ENCODE peak calls at places on chromosome 2, in eight cellular contexts. Q is sciatic nerve; L is stimulated activated CD4-positive, alpha-beta T cell treated with anti-CD3 and anti-CD28 coated beads, Interleukin-2, amount 100 ng/mL, for 48 hours; M is hepatic stellate cell; H is NCI-H460; J is H54; I is cardiac septum; O is GM03348. F is an unnamed sample.

GRCh38 chr2:144937899-144938298 is 418.0 kb upstream of the ZEB2 start:
- DNase-seq in Q (no peak), L (no peak), M (no peak), H (peak; percentile 55), J (no peak), I (no peak), O (peak; percentile 15), F (peak; percentile 9)

GRCh38 chr2:231611273-231612198 is 18.9 kb downstream of the TEX44 start:
- DNase-seq in Q (no peak), L (peak; percentile 53), M (peak; percentile 91), H (peak; percentile 60), J (peak; percentile 98), I (no peak), O (peak; percentile 68), F (peak; percentile 87)

GRCh38 chr2:122692400-122693083 is 937.1 kb downstream of the TSN start:
- DNase-seq in Q (no peak), L (no peak), M (no peak), H (no peak), J (no peak), I (no peak), O (no peak), F (no peak)

GRCh38 chr2:232839680-232840079 is 30.4 kb upstream of the SNORC start:
- DNase-seq in Q (peak; percentile 67), L (no peak), M (no peak), H (no peak), J (no peak), I (peak; percentile 82), O (no peak), F (no peak)

GRCh38 chr2:16559263-16559662 is 106.4 kb downstream of the CYRIA start:
- DNase-seq in Q (no peak), L (no peak), M (no peak), H (no peak), J (no peak), I (no peak), O (no peak), F (no peak)

GRCh38 chr2:17749753-17750438 is 3.7 kb downstream of the SMC6 start:
- DNase-seq in Q (no peak), L (no peak), M (no peak), H (no peak), J (no peak), I (no peak), O (no peak), F (no peak)

GRCh38 chr2:211875488-211875887 is 663.1 kb downstream of the ERBB4 start:
- DNase-seq in Q (no peak), L (no peak), M (no peak), H (no peak), J (no peak), I (no peak), O (no peak), F (no peak)

GRCh38 chr2:157874997-157875719 is 972 bp downstream of the ACVR1 start:
- DNase-seq in Q (peak; percentile 68), L (no peak), M (peak; percentile 63), H (no peak), J (peak; percentile 30), I (no peak), O (peak; percentile 82), F (peak; percentile 76)

GRCh38 chr2:12034303-12034861 is 287.9 kb downstream of the LPIN1 start:
- DNase-seq in Q (no peak), L (no peak), M (no peak), H (no peak), J (no peak), I (no peak), O (no peak), F (no peak)

GRCh38 chr2:234603619-234604018 is 106.7 kb upstream of the ARL4C start:
- DNase-seq in Q (no peak), L (no peak), M (no peak), H (no peak), J (no peak), I (no peak), O (no peak), F (no peak)

GRCh38 chr2:23605236-23605635 is 220.3 kb downstream of the KLHL29 start:
- DNase-seq in Q (no peak), L (no peak), M (no peak), H (no peak), J (no peak), I (no peak), O (no peak), F (no peak)

GRCh38 chr2:179132076-179132475 is 82.1 kb upstream of the CCDC141 start:
- DNase-seq in Q (no peak), L (no peak), M (no peak), H (no peak), J (no peak), I (no peak), O (no peak), F (no peak)

GRCh38 chr2:194346189-194346588 is 1310.8 kb upstream of the SLC39A10 start:
- DNase-seq in Q (no peak), L (no peak), M (no peak), H (no peak), J (no peak), I (no peak), O (no peak), F (no peak)

GRCh38 chr2:160876765-160877164 is 283.5 kb upstream of the TANK start:
- DNase-seq in Q (no peak), L (no peak), M (no peak), H (no peak), J (no peak), I (no peak), O (peak; percentile 9), F (no peak)

GRCh38 chr2:166234112-166234846 is 106.5 kb upstream of the SCN1A start:
- DNase-seq in Q (no peak), L (no peak), M (peak; percentile 16), H (no peak), J (no peak), I (no peak), O (peak; percentile 53), F (peak; percentile 37)

GRCh38 chr2:223943561-223944008 is 1.6 kb downstream of the WDFY1 start:
- DNase-seq in Q (no peak), L (no peak), M (peak; percentile 54), H (no peak), J (peak; percentile 26), I (no peak), O (peak; percentile 59), F (peak; percentile 43)

GRCh38 chr2:224591245-224591644 is 6.1 kb upstream of the CUL3 start:
- DNase-seq in Q (no peak), L (no peak), M (no peak), H (no peak), J (no peak), I (no peak), O (no peak), F (no peak)

GRCh38 chr2:222000326-222000725 is 298.5 kb downstream of the PAX3 start:
- DNase-seq in Q (no peak), L (no peak), M (no peak), H (no peak), J (peak; percentile 26), I (no peak), O (no peak), F (peak; percentile 24)

GRCh38 chr2:223469270-223470057 is 132.7 kb downstream of the SCG2 start:
- DNase-seq in Q (no peak), L (no peak), M (peak; percentile 72), H (no peak), J (peak; percentile 42), I (peak; percentile 81), O (peak; percentile 73), F (peak; percentile 84)

GRCh38 chr2:95354469-95354901 is 48.0 kb upstream of the FAHD2A start:
- DNase-seq in Q (peak; percentile 33), L (no peak), M (no peak), H (no peak), J (no peak), I (no peak), O (no peak), F (no peak)

GRCh38 chr2:230011617-230012016 is 57.1 kb downstream of the SLC16A14 start:
- DNase-seq in Q (no peak), L (no peak), M (peak; percentile 27), H (no peak), J (no peak), I (no peak), O (peak; percentile 49), F (peak; percentile 41)

GRCh38 chr2:174058022-174058421 is 92.8 kb upstream of the SP3 start:
- DNase-seq in Q (no peak), L (no peak), M (no peak), H (no peak), J (no peak), I (no peak), O (no peak), F (no peak)

GRCh38 chr2:149664896-149665295 is 77.3 kb upstream of the MMADHC start:
- DNase-seq in Q (no peak), L (no peak), M (no peak), H (no peak), J (no peak), I (no peak), O (no peak), F (no peak)

GRCh38 chr2:218006741-218007140 is 3.9 kb upstream of the TNS1 start:
- DNase-seq in Q (no peak), L (no peak), M (no peak), H (no peak), J (no peak), I (no peak), O (no peak), F (no peak)

GRCh38 chr2:67486041-67486796 is 89.1 kb downstream of the ETAA1 start:
- DNase-seq in Q (no peak), L (no peak), M (no peak), H (no peak), J (peak; percentile 7), I (no peak), O (no peak), F (no peak)

GRCh38 chr2:24815171-24815570 is 21.9 kb downstream of the CENPO start:
- DNase-seq in Q (no peak), L (no peak), M (no peak), H (no peak), J (no peak), I (no peak), O (no peak), F (no peak)

F was measured in AG08395.